ENCODE peak calls at places on chromosomes 16 and 17, in seven cellular contexts. X is germinal center; U is esophagus muscularis mucosa; I is activated CD4-positive, alpha-beta T cell treated with anti-CD3 and anti-CD28 coated beads, Interleukin-2, amount 10 ng/mL, durations not matched to agents 7 days and 5 days; D is NCI-H1092 treated with DMSO at 0.1 percent for 48 hours; O is Panc1; Q is activated T-helper 1 cell treated with Interleukin-2 at 50 U/mL for 16 hours. S is an unnamed sample.

GRCh38 chr17:68682913-68683312 is 81.7 kb upstream of the FAM20A start:
- DNase-seq in Q (no peak), I (no peak), X (no peak), U (no peak), O (no peak), D (no peak), S (no peak)

GRCh38 chr16:11100239-11100750 is 155.7 kb downstream of the SOCS1 start:
- DNase-seq in Q (no peak), O (no peak), U (no peak), X (peak; percentile 37), D (no peak), I (peak; percentile 50), S (no peak)

GRCh38 chr17:81735181-81736102 is 23.4 kb downstream of the SLC25A10 start:
- DNase-seq in I (no peak), U (no peak), O (no peak), D (no peak), X (peak; percentile 65), Q (no peak), S (no peak)

GRCh38 chr16:67726106-67727034 is 7.3 kb upstream of the GFOD2 start:
- DNase-seq in X (no peak), O (no peak), Q (no peak), U (no peak), D (no peak), I (no peak), S (no peak)

GRCh38 chr17:82860606-82861392 is 21.0 kb upstream of the ZNF750 start:
- DNase-seq in D (no peak), X (no peak), U (no peak), O (no peak), I (no peak), Q (no peak), S (no peak)

GRCh38 chr17:7750321-7750821 is 32.8 kb downstream of the DNAH2 start:
- DNase-seq in O (no peak), Q (no peak), X (no peak), D (no peak), I (no peak), U (no peak), S (no peak)

GRCh38 chr16:5005916-5006315 is 27.8 kb downstream of the NAGPA start:
- DNase-seq in X (no peak), D (no peak), I (no peak), U (no peak), Q (no peak), O (no peak), S (no peak)

GRCh38 chr17:73592531-73592961 is 51.7 kb downstream of the SDK2 start:
- DNase-seq in Q (peak; percentile 9), X (peak; percentile 14), I (peak; percentile 26), D (no peak), U (no peak), O (no peak), S (no peak)

GRCh38 chr17:35709874-35710273 is 21.6 kb upstream of the RASL10B start:
- DNase-seq in O (no peak), Q (no peak), U (no peak), X (no peak), I (no peak), D (no peak), S (no peak)

GRCh38 chr17:42362245-42362961 is 25.8 kb downstream of the STAT3 start:
- DNase-seq in X (no peak), I (no peak), Q (no peak), U (no peak), O (no peak), D (peak; percentile 11), S (peak; percentile 78)

GRCh38 chr16:4347010-4347409 is 4.1 kb downstream of the PAM16 start:
- DNase-seq in O (no peak), D (no peak), U (no peak), Q (no peak), X (no peak), I (no peak), S (no peak)

GRCh38 chr16:89805136-89805905 is 11.1 kb downstream of the FANCA start:
- DNase-seq in X (no peak), I (no peak), Q (no peak), O (no peak), U (no peak), D (no peak), S (no peak)

GRCh38 chr16:86396318-86396882 is 113.9 kb upstream of the FOXF1 start:
- DNase-seq in Q (no peak), X (no peak), O (no peak), U (no peak), I (no peak), D (no peak), S (no peak)

GRCh38 chr17:77540975-77541374 is 400.2 kb downstream of the SEC14L1 start:
- DNase-seq in D (no peak), O (no peak), Q (no peak), X (no peak), U (no peak), I (no peak), S (no peak)

S was measured in SK-N-MC.